ENCODE peak calls at places on chromosomes 11 and 22, in five cellular contexts. W, Q, H, M and S are unnamed samples.

GRCh38 chr22:46996595-46997310 is 234.3 kb downstream of the TBC1D22A start:
- DNase-seq in H (peak), Q (no peak), W (peak), M (no peak), S (no peak)

GRCh38 chr22:19565921-19566598 is 41.9 kb upstream of the CLDN5 start:
- DNase-seq in W (peak), Q (no peak), M (no peak), H (peak), S (no peak)

GRCh38 chr11:128707671-128708070 is 13.8 kb downstream of the FLI1 start:
- DNase-seq in W (peak), H (peak), Q (no peak), M (no peak), S (no peak)

GRCh38 chr11:65642014-65642671 is 4.2 kb downstream of the SIPA1 start:
- DNase-seq in Q (peak), M (peak), H (no peak), W (no peak), S (no peak)

GRCh38 chr11:129972596-129972995 is 30.0 kb downstream of the PRDM10 start:
- DNase-seq in H (no peak), M (peak), Q (peak), W (no peak), S (no peak)

GRCh38 chr11:7514099-7514725 is 413 bp downstream of the PPFIBP2 start:
- DNase-seq in M (peak), H (no peak), W (no peak), Q (no peak), S (no peak)

GRCh38 chr11:69369210-69369609 is 75.3 kb downstream of the MYEOV start:
- DNase-seq in M (no peak), Q (no peak), H (no peak), W (no peak), S (no peak)

GRCh38 chr11:115920841-115921480 is 416.7 kb upstream of the CADM1 start:
- DNase-seq in W (no peak), H (no peak), M (no peak), Q (no peak), S (no peak)

DNA sequence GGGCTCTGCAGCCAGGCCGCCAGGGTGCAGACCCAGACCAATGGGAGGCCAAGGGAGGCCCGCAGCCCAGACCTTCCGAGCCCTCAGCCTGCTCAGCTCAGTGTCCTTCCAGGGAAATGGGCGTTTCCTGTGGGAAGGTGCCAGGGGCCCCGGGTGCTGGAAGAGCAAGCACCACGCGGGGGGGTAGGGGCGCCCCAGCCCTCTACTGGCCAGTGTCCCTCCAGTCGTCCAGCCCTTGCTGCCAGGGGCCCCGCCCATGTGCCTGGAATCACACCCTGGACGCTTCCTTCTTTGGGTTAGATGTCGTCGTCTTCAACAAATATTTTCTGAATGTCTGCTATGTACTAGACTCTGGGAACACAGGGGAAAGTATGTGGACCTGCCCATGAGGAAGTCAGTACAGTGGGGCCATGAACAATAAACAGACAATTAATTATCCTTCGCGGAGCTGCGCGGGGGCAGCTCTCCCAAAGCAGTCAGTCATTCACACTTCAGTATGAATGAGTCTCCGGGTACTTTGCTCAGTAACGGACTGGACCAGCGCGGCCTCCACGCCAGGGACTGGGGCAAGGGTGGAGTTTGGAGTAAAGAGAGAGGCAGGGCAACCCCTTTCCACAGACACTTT is 60.2 kb downstream of the CDKN1C start:
- DNase-seq in W (no peak), H (peak), M (no peak), Q (no peak), S (no peak)
- H3K4me2 ChIP-seq in W (peak), H (peak), M (no peak), Q (peak), S (peak)

DNA sequence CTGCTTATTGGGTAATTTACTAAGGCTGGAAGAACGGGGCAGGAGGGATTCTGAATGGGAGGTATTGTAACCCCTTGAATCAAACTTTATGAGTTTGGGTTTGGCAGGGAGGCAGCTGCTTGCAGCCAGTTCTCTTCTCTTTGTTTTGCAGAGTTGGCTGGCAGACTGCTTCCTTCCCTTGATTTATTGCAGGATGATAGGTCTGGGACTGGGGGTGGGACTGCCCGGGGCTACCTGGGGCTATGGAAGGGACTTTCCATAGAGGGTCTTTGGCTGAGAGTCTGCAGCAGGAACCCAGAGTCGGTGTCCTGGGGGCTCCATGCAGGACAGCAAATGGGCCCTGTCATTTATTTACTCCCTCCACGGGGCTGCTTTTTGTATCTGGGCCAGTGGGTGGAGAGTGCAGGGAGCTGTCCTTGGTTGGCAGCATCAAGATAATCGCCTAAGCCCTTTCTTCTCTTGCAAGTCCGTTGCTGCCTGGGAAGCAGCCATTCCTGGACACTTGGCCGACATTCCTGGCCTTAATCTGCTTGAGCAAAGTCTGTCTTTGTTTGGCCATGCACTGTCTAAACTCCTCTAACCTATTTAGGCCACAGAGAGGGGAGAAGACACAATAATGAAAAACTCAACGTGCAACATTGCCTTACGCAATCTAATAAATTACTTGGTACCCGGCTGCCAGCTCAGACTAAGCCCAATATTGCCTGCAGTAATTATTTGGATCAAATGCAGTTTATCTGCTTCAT is 189.0 kb downstream of the ST3GAL4 start:
- DNase-seq in W (peak), M (no peak), H (peak), Q (peak), S (no peak)
- H3K4me2 ChIP-seq in W (no peak), M (no peak), H (no peak), Q (no peak), S (no peak)

GRCh38 chr22:29886601-29887000 is 3.6 kb downstream of the MTMR3 start:
- DNase-seq in M (no peak), W (no peak), H (no peak), Q (no peak), S (no peak)

GRCh38 chr22:29883831-29884139 is 811 bp downstream of the MTMR3 start:
- DNase-seq in M (no peak), W (peak), H (no peak), Q (no peak), S (no peak)

GRCh38 chr22:29887358-29887757 is 4.4 kb downstream of the MTMR3 start:
- DNase-seq in Q (no peak), W (no peak), M (no peak), H (no peak), S (no peak)

GRCh38 chr22:29883045-29883830 is at the start of gene MTMR3:
- DNase-seq in W (peak), Q (peak), H (peak), M (peak), S (peak)

DNA sequence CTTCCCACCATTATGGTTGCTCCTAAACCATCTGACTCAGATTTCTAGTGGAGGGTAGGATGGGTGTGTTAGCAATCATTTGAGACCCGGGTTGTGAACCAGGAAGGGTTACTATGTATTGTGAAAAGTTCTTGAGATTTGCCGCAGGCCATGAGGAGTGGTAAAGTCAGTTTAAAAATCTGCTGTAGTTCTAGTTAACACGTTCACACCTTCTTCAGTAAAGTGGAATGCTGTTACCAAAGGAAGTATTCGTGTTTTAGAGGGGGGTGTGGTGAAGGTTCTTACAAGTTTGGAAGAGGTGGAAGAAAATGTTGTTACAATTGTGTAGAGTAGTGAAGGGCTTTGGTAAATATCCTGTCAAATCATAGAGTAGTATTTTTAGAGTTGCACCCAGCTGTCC is 2.6 kb downstream of the MTMR3 start:
- DNase-seq in Q (no peak), W (no peak), M (no peak), H (no peak), S (no peak)
- H3K4me2 ChIP-seq in Q (no peak), W (no peak), M (no peak), H (no peak), S (peak)

DNA sequence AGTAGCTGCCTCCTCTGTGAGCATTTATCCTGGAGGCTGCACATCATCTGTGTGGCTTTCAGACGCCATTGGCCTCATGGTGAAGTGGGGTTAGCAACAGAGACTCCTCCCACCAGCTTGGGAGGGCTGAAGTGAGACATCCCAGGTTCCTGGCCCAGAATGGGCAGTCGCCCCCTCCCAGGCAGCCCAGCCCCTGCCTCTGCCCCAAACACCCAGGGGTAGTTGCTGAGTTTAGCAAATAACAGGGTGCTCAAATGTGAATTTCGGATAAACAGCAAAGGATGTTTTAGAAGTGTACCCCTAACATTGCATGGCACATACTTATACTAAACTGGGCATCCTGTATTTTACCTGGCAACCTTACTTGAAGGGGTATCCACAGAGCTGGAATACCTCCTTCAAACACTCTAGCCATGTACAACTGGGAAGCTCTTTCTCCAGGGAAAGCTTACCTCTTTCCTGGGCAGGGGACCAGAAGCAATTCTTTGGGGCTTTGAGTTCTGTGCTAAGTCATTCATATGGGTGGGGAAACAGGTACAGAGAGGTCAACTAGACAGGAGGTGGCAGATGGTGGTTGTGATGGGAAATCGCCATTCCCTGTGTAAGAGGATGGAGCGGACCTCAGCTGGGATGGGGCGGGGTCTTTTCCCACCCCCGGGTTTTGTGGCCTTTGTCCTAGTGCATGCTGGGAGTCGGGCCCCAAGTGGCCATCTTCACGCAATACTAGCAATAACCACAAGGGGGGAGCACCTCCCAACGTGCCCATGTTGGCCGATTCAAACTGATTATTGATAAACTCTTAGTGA is 19.3 kb downstream of the MTFP1 start:
- DNase-seq in Q (peak), W (peak), M (peak), H (peak), S (no peak)
- H3K4me2 ChIP-seq in Q (peak), W (no peak), M (peak), H (no peak), S (no peak)